ENCODE peak calls at places on chromosome 9, in five cellular contexts. U is A549, F is colonic mucosa, R is IMR-90, O is adrenal gland. J is an unnamed sample. For H3K4me1, the result is how much of the 10 kb centered on the place peaks cover.

GRCh38 chr9:82987790-82988189 is 75.2 kb downstream of the RASEF start:
- DNase-seq in R (no peak), O (no peak), F (peak), U (no peak), J (no peak)

GRCh38 chr9:116154334-116154975 is 864 bp downstream of the PAPPA start:
- DNase-seq in O (no peak), R (no peak), U (no peak), F (no peak), J (peak)

GRCh38 chr9:130366888-130367550 is 77.7 kb upstream of the ASS1 start:
- DNase-seq in F (no peak), O (no peak), U (no peak), R (no peak), J (no peak)

GRCh38 chr9:19699757-19700156 is 89.1 kb downstream of the SLC24A2 start:
- DNase-seq in F (no peak), O (no peak), R (no peak), U (no peak), J (no peak)

GRCh38 chr9:31715250-31715649 is 669.2 kb upstream of the ACO1 start:
- DNase-seq in F (no peak), O (no peak), U (no peak), R (no peak), J (peak)

GRCh38 chr9:137439158-137439714 is 1.9 kb downstream of the ENTPD8 start:
- DNase-seq in R (no peak), U (no peak), F (no peak), O (no peak), J (peak)

GRCh38 chr9:136700959-136701664 is 11.3 kb upstream of the DIPK1B start:
- DNase-seq in R (peak), O (no peak), U (no peak), F (no peak), J (no peak)

GRCh38 chr9:105331755-105332154 is 87.3 kb downstream of the SLC44A1 start:
- DNase-seq in R (no peak), U (no peak), F (no peak), O (no peak), J (no peak)

GRCh38 chr9:70218767-70219166 is 40.0 kb upstream of the SMC5 start:
- DNase-seq in R (peak), F (no peak), U (no peak), O (no peak), J (no peak)

GRCh38 chr9:136514022-136514714 is 31.3 kb upstream of the SEC16A start:
- DNase-seq in U (no peak), R (no peak), O (no peak), F (no peak), J (no peak)

GRCh38 chr9:133344979-133345378 is 3.0 kb downstream of the MED22 start:
- DNase-seq in U (no peak), O (no peak), R (no peak), F (no peak), J (no peak)

GRCh38 chr9:127084071-127085039 is 38.1 kb downstream of the ANGPTL2 start:
- DNase-seq in F (no peak), O (no peak), R (no peak), U (no peak), J (no peak)

GRCh38 chr9:74016004-74016403 is 481.1 kb upstream of the RORB start:
- DNase-seq in F (no peak), R (no peak), U (no peak), O (no peak), J (no peak)

GRCh38 chr9:116450378-116451139 is 236.5 kb upstream of the TRIM32 start:
- DNase-seq in R (peak), F (no peak), O (no peak), U (no peak), J (no peak)

GRCh38 chr9:33202552-33203300 is 35.6 kb upstream of the B4GALT1 start:
- DNase-seq in R (peak), O (peak), U (no peak), F (no peak), J (peak)

GRCh38 chr9:99505915-99506314 is 283.8 kb downstream of the SEC61B start:
- DNase-seq in U (no peak), R (no peak), O (no peak), F (no peak), J (no peak)

GRCh38 chr9:136245194-136246150 is at the start of gene QSOX2:
- DNase-seq in U (peak), O (peak), F (peak), R (peak), J (peak)

GRCh38 chr9:117075636-117076035 is 339.2 kb downstream of the ASTN2 start:
- DNase-seq in R (no peak), U (no peak), O (no peak), F (no peak), J (no peak)

GRCh38 chr9:129552064-129552463 is 68.8 kb downstream of the C9orf50 start:
- DNase-seq in O (no peak), F (no peak), R (no peak), U (no peak), J (no peak)

GRCh38 chr9:130959809-130960334 is 20.8 kb upstream of the FIBCD1 start:
- DNase-seq in R (no peak), F (no peak), O (no peak), U (no peak), J (no peak)

GRCh38 chr9:77848897-77849296 is 182.7 kb downstream of the GNAQ start:
- DNase-seq in O (peak), U (peak), R (peak), F (no peak), J (peak)

GRCh38 chr9:129102791-129103594 is 7.6 kb downstream of the CRAT start:
- DNase-seq in F (peak), R (peak), U (peak), O (peak), J (no peak)

GRCh38 chr9:107280543-107280942 is 2.5 kb upstream of the RAD23B start:
- DNase-seq in R (peak), U (no peak), F (no peak), O (no peak), J (no peak)

GRCh38 chr9:114434878-114435311 is 47.1 kb upstream of the AKNA start:
- DNase-seq in U (peak), O (peak), F (no peak), R (peak), J (no peak)

GRCh38 chr9:104927912-104928740 is at the start of gene ABCA1:
- DNase-seq in U (peak), F (peak), O (peak), R (peak), J (peak)

GRCh38 chr9:95770653-95771131 is 104.8 kb upstream of the ERCC6L2 start:
- DNase-seq in U (no peak), F (no peak), O (no peak), R (no peak), J (no peak)

GRCh38 chr9:16031486-16031885 is 478.6 kb downstream of the CCDC171 start:
- DNase-seq in U (no peak), R (no peak), F (no peak), O (no peak), J (no peak)

GRCh38 chr9:120191141-120191540 is 388.8 kb downstream of the CDK5RAP2 start:
- DNase-seq in F (no peak), U (no peak), R (no peak), O (no peak), J (no peak)

GRCh38 chr9:136400038-136400834 is at the start of gene SNAPC4:
- DNase-seq in O (peak), F (peak), U (peak), R (peak), J (peak)

GRCh38 chr9:5186416-5187169 is 1.2 kb upstream of the INSL6 start:
- DNase-seq in R (peak), U (peak), F (peak), O (peak), J (no peak)

GRCh38 chr9:17609312-17610005 is 30.6 kb downstream of the SH3GL2 start:
- DNase-seq in U (no peak), R (no peak), F (no peak), O (no peak), J (no peak)

GRCh38 chr9:74358944-74359343 is 138.2 kb upstream of the RORB start:
- DNase-seq in R (no peak), O (no peak), U (no peak), F (no peak), J (no peak)

GRCh38 chr9:128043467-128043868 is 23.7 kb downstream of the NAIF1 start:
- DNase-seq in O (no peak), U (no peak), R (no peak), F (no peak), J (no peak)

GRCh38 chr9:118510711-118511110 is 806.5 kb downstream of the TLR4 start:
- DNase-seq in R (no peak), O (no peak), U (no peak), F (no peak), J (no peak)

GRCh38 chr9:93697352-93698139 is 121.2 kb downstream of the PHF2 start:
- DNase-seq in F (no peak), O (no peak), R (no peak), U (no peak), J (no peak)

DNA sequence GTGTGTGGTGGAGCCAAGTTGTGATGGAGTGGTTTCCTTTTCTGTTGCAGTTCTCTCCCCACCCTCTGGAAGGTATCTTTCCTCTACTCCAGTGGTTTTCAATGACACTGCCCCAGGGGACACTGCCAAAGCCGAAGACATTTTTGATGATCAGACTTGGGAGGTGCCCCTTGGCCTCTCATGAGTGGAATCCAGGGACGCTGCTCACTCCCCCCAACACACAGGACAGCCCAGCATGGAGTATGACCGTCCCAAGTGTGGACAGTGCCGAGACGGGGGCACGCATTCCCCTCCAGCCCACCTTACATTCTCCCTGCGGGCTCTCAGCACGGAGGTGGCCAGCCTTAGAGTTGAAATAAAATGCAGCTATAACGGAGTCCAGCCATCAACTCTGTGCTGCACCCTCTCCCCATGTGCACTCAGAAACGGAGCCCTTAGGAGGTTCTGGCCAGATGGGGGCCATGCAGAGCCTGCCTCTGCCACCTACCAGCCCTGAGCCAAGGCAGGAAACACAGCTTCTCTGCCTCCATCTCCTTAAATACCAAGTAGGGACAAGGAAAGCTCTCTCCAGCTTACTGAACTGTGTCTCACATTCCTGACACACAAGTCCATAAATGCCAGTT is 150.8 kb downstream of the ROR2 start:
- DNase-seq in O (no peak), F (no peak), R (no peak), U (no peak), J (no peak)
- H3K4me3 ChIP-seq in O (no peak), F (no peak), R (no peak), U (no peak), J (no peak)

GRCh38 chr9:14211564-14211963 is 102.4 kb downstream of the NFIB start:
- DNase-seq in R (no peak), U (no peak), O (no peak), F (no peak), J (no peak)
- H3K4me1 ChIP-seq in R (under half), U (half or more), O (under half), F (under half), J (under half)

DNA sequence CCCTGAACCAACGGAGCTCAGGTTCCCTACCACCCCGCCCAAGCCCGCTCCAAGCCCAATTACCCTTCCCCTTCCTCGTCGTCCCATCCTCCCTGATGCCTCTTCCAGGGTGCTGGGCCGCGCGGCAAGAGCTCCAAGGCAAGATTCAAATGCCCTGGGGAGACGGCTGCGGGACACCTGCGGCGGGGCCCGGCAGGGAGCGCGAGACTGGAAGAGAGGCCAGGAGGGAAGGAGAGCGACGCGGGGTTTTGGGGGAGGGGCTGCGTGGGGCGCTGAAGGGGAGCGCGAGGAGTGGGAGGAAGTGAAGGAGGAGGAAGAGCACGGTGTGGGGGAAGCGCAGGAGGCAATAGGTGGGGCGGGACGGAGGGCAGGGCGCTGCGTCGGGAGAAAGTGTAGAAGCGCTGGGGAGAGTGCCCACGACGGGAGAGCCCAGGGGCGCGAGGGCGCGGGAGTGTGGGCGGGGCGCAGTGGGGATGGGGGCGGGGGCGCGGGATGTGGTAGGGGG is 975 bp upstream of the NXNL2 start:
- DNase-seq in U (peak), O (peak), F (peak), R (peak), J (peak)
- H3K4me3 ChIP-seq in U (peak), O (no peak), F (peak), R (peak), J (peak)

GRCh38 chr9:75852746-75853145 is 37.7 kb upstream of the PCSK5 start:
- DNase-seq in R (no peak), F (no peak), O (no peak), U (no peak), J (no peak)
- H3K4me1 ChIP-seq in R (under half), F (under half), O (under half), U (under half), J (under half)

DNA sequence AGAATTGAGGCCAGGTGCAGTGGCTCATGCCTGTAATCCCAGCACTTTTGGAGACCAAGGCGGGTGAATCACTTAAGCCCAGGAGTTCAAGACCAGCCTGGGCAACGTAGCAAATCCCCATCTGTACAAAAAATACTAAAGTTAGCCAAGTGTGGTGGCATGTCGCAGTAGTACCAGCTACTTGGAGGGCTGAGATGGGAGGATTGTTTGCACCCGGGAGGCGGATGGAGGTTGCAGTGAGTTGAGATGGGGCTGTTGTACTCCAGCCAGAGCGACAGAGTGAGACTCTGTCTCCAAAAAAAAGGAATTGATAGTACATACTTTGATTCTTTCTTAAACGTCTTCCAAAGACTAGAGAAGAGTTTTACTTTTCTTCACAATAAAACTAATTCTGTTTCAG is 132.1 kb upstream of the GRHPR start:
- DNase-seq in U (no peak), R (no peak), O (no peak), F (no peak), J (no peak)
- H3K4me3 ChIP-seq in U (no peak), R (no peak), O (no peak), F (no peak), J (no peak)

GRCh38 chr9:22643541-22643940 is 196.9 kb downstream of the DMRTA1 start:
- DNase-seq in O (no peak), U (no peak), R (peak), F (no peak), J (no peak)

GRCh38 chr9:22650145-22650544 is 203.5 kb downstream of the DMRTA1 start:
- DNase-seq in O (no peak), R (no peak), U (no peak), F (no peak), J (no peak)

GRCh38 chr9:22649384-22649783 is 202.8 kb downstream of the DMRTA1 start:
- DNase-seq in O (no peak), U (no peak), F (no peak), R (peak), J (no peak)

GRCh38 chr9:22645893-22646292 is 199.3 kb downstream of the DMRTA1 start:
- DNase-seq in O (no peak), R (peak), F (no peak), U (no peak), J (no peak)
- H3K4me1 ChIP-seq in O (under half), R (under half), F (under half), U (under half), J (under half)

DNA sequence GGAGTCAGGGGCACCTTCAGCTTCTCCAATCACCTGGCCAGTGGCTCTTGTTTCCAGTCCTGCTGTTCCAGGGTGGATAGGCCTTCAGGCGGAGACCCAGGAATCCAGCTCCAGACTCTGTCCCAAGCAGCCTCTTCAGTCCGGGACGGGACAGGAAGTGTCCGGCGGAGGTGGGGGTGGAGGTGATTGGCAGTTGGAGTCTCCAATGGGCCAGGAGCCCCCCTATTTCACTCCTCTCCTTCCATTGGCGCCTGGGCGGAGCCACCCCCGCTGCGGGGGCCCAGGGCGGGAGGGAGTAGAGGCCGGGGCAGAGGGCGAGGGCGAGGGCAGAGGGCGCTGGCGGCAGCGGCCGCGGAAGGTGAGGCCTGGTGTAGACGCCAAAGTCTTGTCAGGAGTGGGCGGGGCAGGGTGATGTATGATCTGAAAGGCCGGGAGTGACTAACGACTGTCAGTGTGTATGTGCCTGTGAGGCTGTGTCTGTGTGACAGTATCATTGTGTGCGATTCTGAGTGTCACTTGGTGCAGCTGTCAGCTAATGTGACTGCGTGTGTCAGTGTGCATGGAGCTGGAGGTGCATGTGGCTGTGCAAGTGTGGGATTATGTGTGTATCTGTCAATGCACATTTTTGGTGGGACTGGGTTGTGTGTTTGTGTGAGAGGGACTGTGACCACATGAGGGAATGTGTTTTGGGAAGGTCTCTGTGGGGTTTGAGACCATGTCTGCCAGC is at the start of gene IL11RA:
- DNase-seq in F (peak), R (peak), O (peak), U (peak), J (peak)
- H3K4me3 ChIP-seq in F (peak), R (peak), O (no peak), U (peak), J (peak)

DNA sequence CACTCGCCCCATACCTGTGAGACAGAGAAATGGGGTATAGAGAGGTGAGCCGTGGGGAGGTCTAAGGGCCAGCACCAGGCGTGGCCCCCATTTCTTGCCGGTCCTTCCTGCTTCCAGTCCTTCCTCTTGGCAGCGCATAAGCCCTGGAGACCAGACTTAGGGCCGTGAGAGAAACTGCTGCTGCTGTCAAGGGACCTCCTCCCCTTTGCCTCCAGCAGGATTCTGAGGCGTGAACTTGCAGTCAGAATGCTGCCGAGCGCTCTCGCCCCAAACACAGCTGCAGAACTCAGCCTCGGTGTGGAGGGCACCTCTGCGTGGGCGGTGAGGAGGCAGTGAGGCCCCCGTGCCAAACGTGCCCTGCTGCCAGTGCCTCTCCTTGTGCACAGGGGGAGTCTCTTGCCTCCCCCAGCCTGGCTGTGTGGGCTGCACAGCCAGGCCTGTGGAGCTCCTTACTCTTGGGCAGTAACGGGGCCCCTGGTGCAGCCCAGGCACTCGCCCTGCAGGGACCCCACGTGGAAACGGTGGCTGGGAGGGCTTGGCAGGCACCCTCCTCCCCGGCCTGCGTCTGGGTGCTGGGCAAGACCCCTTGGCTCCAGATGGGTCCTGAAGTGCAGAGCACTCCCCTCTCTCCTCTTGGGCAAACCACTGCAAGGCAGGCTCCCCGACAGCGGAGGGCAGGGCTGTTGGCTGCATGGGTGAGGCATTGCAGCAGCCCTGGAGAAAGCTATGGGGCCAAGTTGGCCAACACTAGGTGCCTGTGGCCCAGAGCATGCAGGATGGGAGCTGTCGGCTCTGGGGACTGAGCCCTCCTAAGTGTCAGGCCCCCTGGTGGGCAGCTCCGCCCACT is 85.4 kb downstream of the RXRA start:
- DNase-seq in F (no peak), R (no peak), O (no peak), U (no peak), J (peak)
- H3K4me1 ChIP-seq in F (under half), R (under half), O (under half), U (half or more), J (under half)

J was measured in right cardiac atrium.